ENCODE peak calls at places on chromosomes 16 and 17, in six cellular contexts. F is pancreas; S is GM12878; N is sigmoid colon; D is naive thymus-derived CD4-positive, alpha-beta T cell; W is suprapubic skin. I is an unnamed sample.

GRCh38 chr16:67157106-67157748 is 2.5 kb downstream of the TRADD start:
- DNase-seq in F (no peak), S (no peak), N (peak), D (no peak), W (no peak), I (no peak)

GRCh38 chr17:70527364-70527888 is 358.1 kb downstream of the KCNJ2 start:
- DNase-seq in F (no peak), S (no peak), N (no peak), D (no peak), W (no peak), I (no peak)

GRCh38 chr16:49513040-49513439 is 139.4 kb downstream of the C16orf78 start:
- DNase-seq in F (no peak), S (no peak), N (no peak), D (no peak), W (no peak), I (peak)

GRCh38 chr16:89363621-89364393 is 126.6 kb downstream of the ANKRD11 start:
- DNase-seq in F (no peak), S (no peak), N (no peak), D (no peak), W (no peak), I (no peak)

GRCh38 chr16:26058326-26058725 is 366.6 kb downstream of the HS3ST4 start:
- DNase-seq in F (no peak), S (no peak), N (no peak), D (no peak), W (no peak), I (no peak)

GRCh38 chr17:80718428-80718827 is 173.8 kb downstream of the RPTOR start:
- DNase-seq in F (no peak), S (no peak), N (no peak), D (no peak), W (no peak), I (no peak)

GRCh38 chr17:27577124-27577761 is 53.7 kb upstream of the LGALS9 start:
- DNase-seq in F (peak), S (no peak), N (no peak), D (no peak), W (no peak), I (no peak)

GRCh38 chr17:7258731-7259554 is 3.3 kb downstream of the CLDN7 start:
- DNase-seq in F (no peak), S (no peak), N (no peak), D (no peak), W (no peak), I (peak)

GRCh38 chr17:33696102-33696501 is 403.0 kb upstream of the ASIC2 start:
- DNase-seq in F (no peak), S (no peak), N (no peak), D (no peak), W (no peak), I (no peak)

GRCh38 chr17:957856-958421 is 21.6 kb downstream of the NXN start:
- DNase-seq in F (no peak), S (no peak), N (no peak), D (no peak), W (no peak), I (no peak)

GRCh38 chr17:61492759-61493526 is 40.7 kb downstream of the TBX4 start:
- DNase-seq in F (no peak), S (no peak), N (no peak), D (no peak), W (no peak), I (no peak)

GRCh38 chr17:28427372-28427771 is 21.4 kb upstream of the SLC46A1 start:
- DNase-seq in F (no peak), S (no peak), N (no peak), D (no peak), W (no peak), I (no peak)

GRCh38 chr16:21302898-21303528 is 24.9 kb upstream of the CRYM start:
- DNase-seq in F (no peak), S (peak), N (no peak), D (no peak), W (no peak), I (no peak)

GRCh38 chr16:4053663-4054479 is 62.4 kb downstream of the ADCY9 start:
- DNase-seq in F (peak), S (no peak), N (peak), D (no peak), W (peak), I (peak)

GRCh38 chr17:47955497-47956461 is 1.9 kb downstream of the PRR15L start:
- DNase-seq in F (peak), S (no peak), N (no peak), D (no peak), W (no peak), I (no peak)

GRCh38 chr16:78705694-78706093 is 606.2 kb downstream of the WWOX start:
- DNase-seq in F (no peak), S (peak), N (no peak), D (no peak), W (no peak), I (no peak)

GRCh38 chr16:14242769-14243168 is 171.7 kb downstream of the MRTFB start:
- DNase-seq in F (no peak), S (no peak), N (no peak), D (no peak), W (no peak), I (no peak)

GRCh38 chr16:12559714-12560113 is 244.0 kb downstream of the CPPED1 start:
- DNase-seq in F (no peak), S (no peak), N (no peak), D (no peak), W (no peak), I (peak)

GRCh38 chr16:70438983-70439862 is at the start of gene ST3GAL2:
- DNase-seq in F (peak), S (peak), N (peak), D (peak), W (peak), I (peak)

GRCh38 chr17:74372426-74372825 is 5.1 kb downstream of the GPR142 start:
- DNase-seq in F (no peak), S (no peak), N (no peak), D (no peak), W (no peak), I (no peak)

GRCh38 chr16:64478258-64478906 is 643.5 kb downstream of the CDH11 start:
- DNase-seq in F (peak), S (no peak), N (no peak), D (no peak), W (no peak), I (no peak)

GRCh38 chr16:87207509-87207908 is 109.7 kb downstream of the C16orf95 start:
- DNase-seq in F (no peak), S (no peak), N (peak), D (no peak), W (no peak), I (peak)

DNA sequence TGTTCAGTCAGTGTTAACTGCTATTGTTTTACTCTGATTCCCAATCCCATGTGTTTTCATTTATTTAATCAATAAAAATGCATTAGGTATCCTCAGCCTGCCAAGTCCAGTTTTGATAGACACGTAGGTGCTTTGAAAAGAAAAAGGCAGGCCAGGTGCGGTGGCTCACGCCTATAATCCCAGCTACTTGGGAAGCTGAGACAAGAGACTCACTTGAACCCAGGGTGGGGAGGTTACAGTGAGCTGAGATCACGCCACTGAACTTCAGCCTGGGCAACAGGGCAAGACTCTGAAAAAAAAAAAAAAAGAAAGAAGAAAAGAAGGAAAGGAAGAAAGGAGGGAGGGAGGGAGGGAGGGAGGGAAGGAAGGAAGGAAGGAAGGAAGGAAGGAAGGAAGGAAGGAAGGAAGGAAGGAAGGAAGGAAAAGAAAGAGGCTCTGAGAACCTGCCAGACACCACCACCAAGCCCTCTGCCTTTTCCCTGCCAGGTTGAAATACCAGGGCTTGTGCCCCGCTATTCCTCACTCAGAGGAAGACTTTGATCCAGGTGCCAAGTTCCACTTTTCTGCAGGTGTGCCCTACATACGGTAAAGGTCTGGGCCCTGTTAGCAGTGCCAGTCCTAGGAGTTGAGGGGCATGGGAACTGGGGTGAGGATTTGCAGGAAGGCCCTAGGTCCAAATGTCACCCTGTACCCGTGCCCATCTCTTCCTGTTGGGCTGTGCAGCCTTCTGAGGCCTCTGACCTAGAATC is 10.1 kb upstream of the KCNH6 start:
- DNase-seq in F (no peak), S (no peak), N (no peak), D (no peak), W (no peak), I (no peak)
- H3K27ac ChIP-seq in F (no peak), S (no peak), N (no peak), D (no peak), W (no peak), I (no peak)

DNA sequence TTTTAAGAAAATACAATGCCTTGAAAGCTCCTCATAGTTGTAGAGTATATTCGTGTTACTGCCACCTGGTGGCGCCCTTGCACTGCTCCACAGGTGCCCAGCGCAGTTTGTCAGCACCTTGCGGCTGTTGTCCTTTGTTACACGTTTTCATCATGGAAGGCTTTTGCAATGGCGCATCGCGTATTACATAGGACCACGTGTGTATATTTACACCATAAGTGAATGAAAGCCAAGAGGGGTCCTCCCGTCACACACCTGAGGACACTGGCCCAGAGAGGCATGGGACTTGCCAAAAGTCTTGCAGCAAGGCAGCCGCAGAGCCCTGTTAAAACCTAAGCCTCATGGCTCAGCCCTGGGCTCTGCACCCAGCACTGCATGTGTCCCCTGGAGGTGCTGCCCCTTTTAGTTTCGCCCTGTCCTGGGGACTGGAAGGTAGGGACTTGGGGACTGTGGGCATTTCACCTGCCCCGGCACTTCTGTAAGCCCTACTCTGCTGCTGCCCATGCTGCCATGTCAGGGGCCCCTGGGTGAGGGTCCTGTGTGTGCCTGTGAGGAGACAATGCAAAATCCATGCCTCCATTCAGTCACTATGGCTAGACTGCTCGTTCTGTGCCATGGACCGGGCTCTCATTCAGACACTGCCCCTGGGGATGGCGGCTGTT is 24.3 kb downstream of the POLR3E start:
- DNase-seq in F (peak), S (peak), N (peak), D (peak), W (no peak), I (peak)
- H3K27ac ChIP-seq in F (no peak), S (no peak), N (no peak), D (no peak), W (no peak), I (no peak)

GRCh38 chr16:17277981-17278381 is 192.8 kb downstream of the XYLT1 start:
- DNase-seq in F (peak), S (no peak), N (no peak), D (no peak), W (no peak), I (peak)

GRCh38 chr16:17275989-17276530 is 194.7 kb downstream of the XYLT1 start:
- DNase-seq in F (no peak), S (no peak), N (peak), D (no peak), W (no peak), I (no peak)

GRCh38 chr16:17276610-17277009 is 194.2 kb downstream of the XYLT1 start:
- DNase-seq in F (no peak), S (no peak), N (no peak), D (no peak), W (no peak), I (no peak)

GRCh38 chr16:17281052-17281451 is 189.7 kb downstream of the XYLT1 start:
- DNase-seq in F (no peak), S (no peak), N (no peak), D (no peak), W (no peak), I (no peak)

DNA sequence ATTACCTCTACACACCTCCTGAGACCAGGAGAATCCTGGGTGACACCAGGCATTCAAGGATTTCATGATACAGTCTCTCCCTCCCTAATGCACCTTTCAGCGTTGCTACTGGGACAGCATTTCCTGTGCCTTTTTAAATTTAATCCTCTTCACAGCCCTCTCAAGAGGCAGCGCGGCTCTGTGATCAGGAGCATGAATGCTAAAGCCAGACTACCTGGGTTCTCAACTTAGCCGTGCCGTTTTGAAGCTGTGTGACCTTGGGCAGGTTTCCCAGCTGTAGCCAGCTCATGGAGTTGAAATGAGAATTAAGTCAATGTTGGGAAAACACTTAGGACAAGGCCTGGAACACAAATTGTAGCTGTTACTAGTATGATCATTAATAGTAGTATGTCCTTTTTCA is 191.8 kb downstream of the XYLT1 start:
- DNase-seq in F (peak), S (no peak), N (no peak), D (no peak), W (no peak), I (no peak)
- H3K27ac ChIP-seq in F (peak), S (no peak), N (no peak), D (no peak), W (no peak), I (no peak)

DNA sequence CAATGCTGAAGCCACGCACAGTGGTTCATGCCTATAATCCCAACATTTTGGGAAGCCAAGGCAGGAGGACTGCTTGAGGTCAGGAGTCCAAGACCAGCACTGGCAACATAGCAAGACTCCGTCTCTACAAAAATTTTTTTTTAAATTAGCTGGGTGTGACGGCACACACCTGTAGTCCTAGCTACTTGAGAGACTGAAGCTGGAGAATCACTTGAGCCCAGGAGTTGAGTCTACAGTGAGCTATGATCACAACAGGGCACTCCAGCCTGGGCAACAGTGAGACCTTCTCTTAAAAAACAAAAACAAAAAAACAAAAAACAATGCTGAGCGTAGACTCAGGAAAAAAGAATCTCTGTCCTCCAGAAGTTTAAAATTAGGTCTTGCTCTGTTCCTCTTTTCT is 6.1 kb downstream of the GNA13 start:
- DNase-seq in F (no peak), S (no peak), N (no peak), D (no peak), W (no peak), I (no peak)
- H3K27ac ChIP-seq in F (no peak), S (no peak), N (peak), D (no peak), W (no peak), I (no peak)

DNA sequence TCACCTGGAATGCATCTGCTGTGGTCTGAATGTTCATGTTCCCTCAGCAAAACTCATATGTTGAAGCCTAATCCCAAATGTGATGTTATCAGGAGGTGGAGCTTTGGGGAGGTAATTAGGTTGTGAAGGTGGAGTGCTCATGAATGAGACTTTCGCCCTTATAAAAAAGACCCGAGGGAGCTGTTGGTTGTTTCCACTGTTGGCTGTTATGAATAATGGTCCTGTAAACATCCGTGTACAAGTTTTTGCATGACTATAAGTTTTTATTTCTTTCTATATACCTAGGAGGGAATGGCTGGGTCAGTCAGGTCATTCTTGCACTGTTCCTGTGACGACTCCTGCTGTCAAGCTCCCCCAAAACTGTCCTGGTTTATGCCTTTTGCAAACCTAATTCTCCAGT is 9.6 kb upstream of the CHP2 start:
- DNase-seq in F (no peak), S (no peak), N (no peak), D (no peak), W (no peak), I (no peak)
- H3K27ac ChIP-seq in F (no peak), S (no peak), N (no peak), D (no peak), W (no peak), I (no peak)

DNA sequence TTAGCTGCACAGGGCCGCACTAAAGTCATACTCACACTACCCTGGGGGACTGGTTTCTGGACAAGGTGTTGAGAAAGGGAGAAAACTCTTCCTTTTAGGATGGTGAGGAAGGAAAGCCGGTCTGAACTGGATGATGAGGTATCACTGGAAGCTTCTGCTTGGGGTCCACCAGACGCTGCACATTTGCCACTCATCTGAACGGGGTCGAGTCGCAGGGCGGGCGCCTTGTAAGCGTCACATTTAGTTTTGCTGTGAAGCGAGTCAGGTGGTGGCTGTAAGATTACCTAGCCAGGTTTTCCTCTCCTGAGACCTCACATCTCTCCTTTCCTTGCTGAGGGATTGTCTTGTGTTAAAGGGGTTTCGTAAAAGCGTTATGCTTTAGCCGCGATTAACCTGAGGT is 2.3 kb downstream of the JPT2 start:
- DNase-seq in F (no peak), S (no peak), N (no peak), D (no peak), W (no peak), I (no peak)
- H3K27ac ChIP-seq in F (no peak), S (no peak), N (no peak), D (no peak), W (no peak), I (no peak)

GRCh38 chr16:15509051-15509592 is 74.7 kb downstream of the BMERB1 start:
- DNase-seq in F (no peak), S (no peak), N (no peak), D (no peak), W (no peak), I (no peak)

GRCh38 chr16:15509593-15510520 is 75.5 kb downstream of the BMERB1 start:
- DNase-seq in F (no peak), S (no peak), N (no peak), D (no peak), W (no peak), I (no peak)

GRCh38 chr16:15506441-15506840 is 72.1 kb downstream of the BMERB1 start:
- DNase-seq in F (no peak), S (no peak), N (no peak), D (no peak), W (no peak), I (no peak)

GRCh38 chr16:15507959-15508336 is 73.6 kb downstream of the BMERB1 start:
- DNase-seq in F (no peak), S (no peak), N (no peak), D (no peak), W (no peak), I (no peak)

GRCh38 chr16:15507299-15507958 is 73.0 kb downstream of the BMERB1 start:
- DNase-seq in F (no peak), S (no peak), N (no peak), D (no peak), W (no peak), I (peak)
- H3K27ac ChIP-seq in F (no peak), S (no peak), N (no peak), D (no peak), W (peak), I (no peak)

GRCh38 chr17:59124665-59125064 is 18.0 kb upstream of the TRIM37 start:
- DNase-seq in F (no peak), S (peak), N (no peak), D (no peak), W (no peak), I (no peak)
- H3K27ac ChIP-seq in F (no peak), S (peak), N (no peak), D (no peak), W (no peak), I (no peak)

DNA sequence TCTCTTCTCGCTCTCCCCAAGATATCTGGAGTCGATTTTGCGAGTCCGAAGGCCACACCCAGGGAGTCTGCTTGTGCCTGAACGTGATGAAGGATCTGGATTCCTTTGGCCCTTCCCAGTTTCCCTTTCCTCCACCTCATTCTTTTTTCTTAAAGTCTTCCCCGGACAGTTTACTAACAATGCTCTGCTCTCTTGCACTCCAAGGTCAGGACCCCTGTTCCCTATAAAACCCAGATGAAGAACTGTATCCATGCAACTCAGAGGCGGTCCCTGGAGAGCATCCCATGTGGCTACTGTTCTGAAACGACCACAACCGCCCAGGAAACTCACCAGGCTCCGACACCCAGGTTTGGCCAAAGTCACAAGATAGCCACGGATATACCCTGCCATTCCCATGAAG is 125.5 kb upstream of the ZFHX3 start:
- DNase-seq in F (no peak), S (no peak), N (no peak), D (no peak), W (no peak), I (no peak)
- H3K27ac ChIP-seq in F (no peak), S (no peak), N (no peak), D (no peak), W (peak), I (peak)

GRCh38 chr16:77433146-77433545 is 1.7 kb downstream of the ADAMTS18 start:
- DNase-seq in F (no peak), S (no peak), N (no peak), D (no peak), W (no peak), I (no peak)

GRCh38 chr16:77434022-77434364 is 841 bp downstream of the ADAMTS18 start:
- DNase-seq in F (no peak), S (no peak), N (no peak), D (no peak), W (no peak), I (no peak)

GRCh38 chr16:77432264-77432663 is 2.6 kb downstream of the ADAMTS18 start:
- DNase-seq in F (no peak), S (no peak), N (no peak), D (no peak), W (no peak), I (no peak)

GRCh38 chr16:77435240-77435819 is 496 bp upstream of the ADAMTS18 start:
- DNase-seq in F (no peak), S (no peak), N (no peak), D (no peak), W (no peak), I (no peak)

GRCh38 chr16:77434365-77435239 is at the start of gene ADAMTS18:
- DNase-seq in F (no peak), S (no peak), N (no peak), D (no peak), W (no peak), I (no peak)
- H3K27ac ChIP-seq in F (no peak), S (no peak), N (no peak), D (no peak), W (no peak), I (no peak)

I was measured in right cardiac atrium.